ENCODE peak calls at places on chromosomes 3 and 15, in ten cellular contexts. R is T1000; L is glutamatergic neuron; S is NCI-H345; T is activated CD8-positive, alpha-beta memory T cell treated with anti-CD3 and anti-CD28 coated beads for 24 hours; E is astrocyte of the spinal cord; C is lung; H is kidney; F is right lobe of liver; A is T-helper 1 cell. K is an unnamed sample.
A peak's percentile ranks its signal among the peaks of the same experiment; 100 is the strongest.

GRCh38 chr3:175163686-175164085 is 304.6 kb downstream of the NAALADL2 start:
- DNase-seq in R (no peak), L (no peak), S (peak; percentile 89), T (no peak), E (peak; percentile 8), C (no peak), H (no peak), F (no peak), A (no peak), K (no peak)

GRCh38 chr3:14154242-14154641 is 24.2 kb downstream of the XPC start:
- DNase-seq in R (no peak), L (no peak), S (no peak), T (peak; percentile 9), E (no peak), C (no peak), H (no peak), F (no peak), A (no peak), K (no peak)

GRCh38 chr15:63509933-63510547 is 5.6 kb downstream of the USP3 start:
- DNase-seq in R (no peak), L (no peak), S (no peak), T (no peak), E (peak; percentile 75), C (no peak), H (no peak), F (no peak), A (no peak), K (no peak)

GRCh38 chr3:170485294-170485693 is 66.6 kb downstream of the CLDN11 start:
- DNase-seq in R (no peak), L (no peak), S (no peak), T (no peak), E (no peak), C (no peak), H (no peak), F (no peak), A (no peak), K (no peak)

GRCh38 chr3:142618917-142619401 is 22.8 kb downstream of the PLS1 start:
- DNase-seq in R (no peak), L (no peak), S (peak; percentile 78), T (no peak), E (peak; percentile 15), C (no peak), H (no peak), F (no peak), A (no peak), K (no peak)

GRCh38 chr15:67854358-67854757 is 14.5 kb upstream of the RNU6-1 start:
- DNase-seq in R (no peak), L (no peak), S (no peak), T (peak; percentile 46), E (no peak), C (no peak), H (no peak), F (no peak), A (no peak), K (no peak)

GRCh38 chr3:17473761-17474160 is 268.7 kb downstream of the TBC1D5 start:
- DNase-seq in R (no peak), L (no peak), S (no peak), T (no peak), E (peak; percentile 15), C (no peak), H (no peak), F (no peak), A (no peak), K (no peak)

GRCh38 chr3:111200027-111200426 is 128.4 kb downstream of the NECTIN3 start:
- DNase-seq in R (no peak), L (no peak), S (no peak), T (no peak), E (no peak), C (no peak), H (no peak), F (no peak), A (no peak), K (no peak)

GRCh38 chr3:158420654-158421396 is 150.2 kb upstream of the MLF1 start:
- DNase-seq in R (no peak), L (no peak), S (no peak), T (no peak), E (peak; percentile 28), C (no peak), H (no peak), F (no peak), A (no peak), K (no peak)

GRCh38 chr15:63256433-63256884 is 20.9 kb upstream of the APH1B start:
- DNase-seq in R (no peak), L (no peak), S (no peak), T (no peak), E (peak; percentile 90), C (no peak), H (no peak), F (no peak), A (no peak), K (no peak)

K was measured in NCI-H526 treated with DMSO at 0.1 percent for 48 hours.